ENCODE peak calls at places on chromosome 13, in five cellular contexts. I is aorta; B is kidney; X is H1; L is CD8-positive, alpha-beta memory T cell. V is an unnamed sample. For H3K4me1, the result is how much of the 10 kb centered on the place peaks cover.

GRCh38 chr13:82356667-82357066 is 1525.6 kb downstream of the SLITRK1 start:
- DNase-seq in L (no peak), X (no peak), I (no peak), B (no peak), V (no peak)

GRCh38 chr13:97364031-97364430 is 69.9 kb upstream of the RAP2A start:
- DNase-seq in L (no peak), I (no peak), X (no peak), B (no peak), V (no peak)

GRCh38 chr13:33146843-33147611 is 130.8 kb downstream of the KL start:
- DNase-seq in X (no peak), I (no peak), B (no peak), L (no peak), V (no peak)

GRCh38 chr13:73913043-73913740 is 221.0 kb downstream of the KLF12 start:
- DNase-seq in I (no peak), L (no peak), X (no peak), B (no peak), V (no peak)

GRCh38 chr13:52832268-52832667 is 16.2 kb downstream of the PCDH8 start:
- DNase-seq in B (no peak), I (no peak), X (no peak), L (no peak), V (no peak)

GRCh38 chr13:23159205-23159586 is 21.6 kb upstream of the SGCG start:
- DNase-seq in B (no peak), X (peak), L (no peak), I (peak), V (no peak)

GRCh38 chr13:109196896-109197295 is 567.5 kb downstream of the MYO16 start:
- DNase-seq in I (no peak), L (no peak), B (no peak), X (peak), V (no peak)

GRCh38 chr13:35649162-35649561 is 172.7 kb upstream of the MAB21L1 start:
- DNase-seq in I (no peak), X (no peak), L (no peak), B (no peak), V (no peak)

GRCh38 chr13:42000836-42001235 is 39.9 kb upstream of the VWA8 start:
- DNase-seq in X (no peak), L (no peak), I (no peak), B (no peak), V (no peak)

GRCh38 chr13:45781553-45782326 is 69.8 kb downstream of the SIAH3 start:
- DNase-seq in I (peak), L (no peak), B (peak), X (no peak), V (peak)

GRCh38 chr13:28532226-28533048 is 37.5 kb upstream of the FLT1 start:
- DNase-seq in L (no peak), X (peak), B (peak), I (peak), V (no peak)

GRCh38 chr13:49540552-49540951 is 44.8 kb downstream of the PHF11 start:
- DNase-seq in B (no peak), X (no peak), I (no peak), L (no peak), V (no peak)

GRCh38 chr13:28716511-28716910 is 2.3 kb downstream of the SLC46A3 start:
- DNase-seq in L (no peak), I (no peak), X (no peak), B (peak), V (peak)

GRCh38 chr13:95660981-95661581 is 15.9 kb upstream of the DNAJC3 start:
- DNase-seq in I (no peak), L (no peak), B (no peak), X (no peak), V (no peak)

GRCh38 chr13:52744842-52745241 is 5.2 kb upstream of the CNMD start:
- DNase-seq in L (no peak), I (no peak), B (no peak), X (no peak), V (no peak)

GRCh38 chr13:99990045-99990977 is 8.7 kb downstream of the ZIC2 start:
- DNase-seq in B (no peak), X (peak), L (no peak), I (peak), V (no peak)

DNA sequence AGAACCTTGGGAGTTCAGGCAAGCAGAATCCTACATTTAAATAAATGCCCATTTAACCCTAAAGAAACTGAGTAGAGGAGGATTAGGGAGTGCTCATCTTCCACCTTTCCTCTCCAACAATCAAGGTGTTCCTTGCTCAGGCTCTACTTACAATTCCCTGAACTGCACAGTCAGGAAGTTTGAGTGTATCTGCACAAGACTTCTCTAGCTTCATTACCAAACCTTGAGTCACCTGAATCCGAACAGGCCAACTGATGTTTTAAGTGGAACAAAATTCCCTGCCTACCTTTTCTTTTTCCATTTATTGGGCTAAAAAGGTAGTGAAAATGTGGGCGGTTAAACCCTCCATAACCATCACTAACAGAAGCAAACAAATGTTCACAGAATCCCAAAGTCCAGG is 78.3 kb downstream of the FOXO1 start:
- DNase-seq in X (no peak), I (no peak), L (no peak), B (no peak), V (no peak)
- H3K4me1 ChIP-seq in X (under half), I (under half), L (half or more), B (under half), V (under half)

GRCh38 chr13:24625324-24625723 is 54.9 kb upstream of the ATP12A start:
- DNase-seq in X (no peak), L (no peak), B (no peak), I (no peak), V (no peak)

GRCh38 chr13:24624801-24625231 is 55.4 kb upstream of the ATP12A start:
- DNase-seq in I (no peak), X (no peak), L (no peak), B (no peak), V (peak)

GRCh38 chr13:24626449-24626848 is 53.8 kb upstream of the ATP12A start:
- DNase-seq in X (no peak), I (no peak), L (peak), B (no peak), V (no peak)

GRCh38 chr13:24627090-24627714 is 53.0 kb upstream of the ATP12A start:
- DNase-seq in X (peak), I (no peak), L (no peak), B (no peak), V (no peak)

GRCh38 chr13:24625870-24626419 is 54.3 kb upstream of the ATP12A start:
- DNase-seq in L (no peak), B (peak), I (no peak), X (no peak), V (no peak)
- H3K4me1 ChIP-seq in L (under half), B (under half), I (under half), X (under half), V (under half)

GRCh38 chr13:24178847-24179845 is 18.6 kb downstream of the SPATA13 start:
- DNase-seq in L (no peak), X (no peak), I (no peak), B (no peak), V (no peak)

GRCh38 chr13:24173775-24174174 is 13.3 kb downstream of the SPATA13 start:
- DNase-seq in B (no peak), L (no peak), X (no peak), I (no peak), V (no peak)

GRCh38 chr13:24176351-24177101 is 16.0 kb downstream of the SPATA13 start:
- DNase-seq in X (no peak), B (no peak), I (no peak), L (no peak), V (no peak)

GRCh38 chr13:24172071-24172470 is 11.6 kb downstream of the SPATA13 start:
- DNase-seq in B (no peak), L (no peak), I (no peak), X (no peak), V (no peak)

GRCh38 chr13:24175847-24176246 is 15.3 kb downstream of the SPATA13 start:
- DNase-seq in I (no peak), L (no peak), B (no peak), X (no peak), V (no peak)
- H3K4me1 ChIP-seq in I (under half), L (under half), B (under half), X (under half), V (under half)

GRCh38 chr13:110529522-110530311 is 31.8 kb downstream of the RAB20 start:
- DNase-seq in L (no peak), I (no peak), X (no peak), B (no peak), V (peak)
- H3K4me1 ChIP-seq in L (under half), I (under half), X (under half), B (half or more), V (under half)

GRCh38 chr13:110298221-110298565 is 8.8 kb downstream of the COL4A1 start:
- DNase-seq in I (no peak), B (no peak), L (no peak), X (no peak), V (no peak)
- H3K4me1 ChIP-seq in I (under half), B (under half), L (under half), X (under half), V (half or more)

DNA sequence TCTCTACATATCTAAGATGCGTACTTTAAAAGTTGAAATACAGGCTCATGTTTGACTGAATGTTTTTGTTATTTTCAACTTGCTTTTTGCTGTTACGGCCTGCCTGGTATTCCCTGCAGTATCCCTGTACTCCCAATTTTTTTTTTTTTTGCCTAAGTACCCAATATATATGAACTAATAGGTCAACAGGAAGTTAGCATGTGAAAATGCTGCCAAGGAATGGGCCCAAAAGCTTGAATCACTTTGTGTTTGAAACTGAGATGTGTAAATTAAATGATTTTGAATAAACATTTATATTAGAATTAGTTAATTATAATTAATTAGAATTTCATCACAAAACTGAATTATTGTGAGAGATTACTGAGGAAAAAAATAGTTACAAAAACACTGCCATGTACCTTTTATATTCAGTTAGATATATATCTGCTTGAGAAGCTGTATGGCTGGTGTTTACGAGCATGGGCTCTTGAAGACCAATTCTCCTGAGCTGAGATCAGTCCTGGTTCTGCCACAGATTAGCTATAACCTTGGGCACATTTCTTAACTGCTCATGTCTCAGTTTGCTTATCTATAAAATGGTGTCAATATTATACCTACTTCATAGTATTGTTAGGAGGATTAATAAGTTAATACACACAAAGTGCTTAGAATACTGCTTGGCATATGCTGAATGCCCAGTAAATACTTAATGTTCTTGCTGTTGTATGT is 16.0 kb downstream of the TDRD3 start:
- DNase-seq in L (no peak), I (no peak), X (no peak), B (no peak), V (no peak)
- H3K4me1 ChIP-seq in L (under half), I (under half), X (under half), B (under half), V (under half)

GRCh38 chr13:29802621-29803020 is 47.8 kb downstream of the UBL3 start:
- DNase-seq in X (no peak), I (no peak), L (no peak), B (no peak), V (no peak)

GRCh38 chr13:29801737-29802305 is 48.6 kb downstream of the UBL3 start:
- DNase-seq in X (no peak), I (no peak), L (no peak), B (no peak), V (no peak)

GRCh38 chr13:29799041-29799440 is 51.4 kb downstream of the UBL3 start:
- DNase-seq in L (no peak), I (no peak), B (no peak), X (no peak), V (no peak)

GRCh38 chr13:29800687-29801086 is 49.7 kb downstream of the UBL3 start:
- DNase-seq in L (no peak), X (no peak), B (no peak), I (no peak), V (no peak)

DNA sequence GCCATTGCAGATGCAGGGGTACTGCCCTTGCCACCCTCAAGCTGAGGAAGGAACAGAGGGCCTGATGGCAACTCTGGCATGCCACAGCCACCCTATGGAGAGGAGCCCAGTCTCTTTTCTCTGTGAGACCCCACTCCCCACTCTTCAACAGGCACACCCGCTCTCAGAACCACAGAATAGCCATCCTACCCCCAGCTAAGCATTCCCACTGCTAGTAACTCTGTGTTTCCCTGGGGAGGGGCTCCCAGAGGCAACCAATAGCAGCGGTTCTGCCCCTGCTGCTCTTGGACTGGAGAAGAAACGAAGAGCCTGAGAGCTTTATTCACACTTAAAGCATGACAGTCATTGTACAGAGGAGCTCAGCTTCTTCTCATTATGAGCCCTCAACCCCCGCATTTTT is 49.3 kb downstream of the UBL3 start:
- DNase-seq in L (no peak), I (no peak), X (no peak), B (no peak), V (no peak)
- H3K4me1 ChIP-seq in L (under half), I (under half), X (under half), B (under half), V (under half)

GRCh38 chr13:98485561-98485960 is 91.3 kb downstream of the STK24 start:
- DNase-seq in I (no peak), L (no peak), B (no peak), X (no peak), V (no peak)

GRCh38 chr13:98487522-98487921 is 89.4 kb downstream of the STK24 start:
- DNase-seq in B (no peak), X (no peak), I (no peak), L (no peak), V (no peak)

GRCh38 chr13:98487016-98487415 is 89.9 kb downstream of the STK24 start:
- DNase-seq in L (no peak), I (no peak), X (no peak), B (no peak), V (no peak)

GRCh38 chr13:98484289-98485219 is 92.4 kb downstream of the STK24 start:
- DNase-seq in X (peak), I (peak), B (peak), L (peak), V (peak)

DNA sequence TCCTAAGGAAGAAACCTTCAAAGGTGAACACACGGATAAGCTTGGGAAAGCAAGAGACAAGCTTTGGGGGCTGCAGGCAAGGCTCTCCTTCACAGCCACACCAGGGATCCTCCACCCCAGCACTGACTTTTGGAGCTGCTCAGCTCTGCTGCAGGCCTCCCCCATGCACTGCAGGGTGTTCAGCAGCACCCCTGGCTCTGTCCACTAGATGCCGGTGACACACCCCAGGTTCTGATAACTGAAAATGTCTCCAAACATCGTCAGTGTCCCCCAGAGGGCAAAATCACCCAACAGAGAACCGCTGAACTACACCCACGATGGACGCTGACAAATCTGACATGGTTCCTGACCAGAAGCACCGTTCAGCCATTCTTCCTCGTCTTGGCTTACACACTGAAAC is 90.5 kb downstream of the STK24 start:
- DNase-seq in I (no peak), B (no peak), X (no peak), L (no peak), V (no peak)
- H3K4me1 ChIP-seq in I (under half), B (half or more), X (under half), L (under half), V (under half)